ENCODE peak calls at places on chromosomes 6 and 20, in five cellular contexts. One of them, this sample, is unnamed.

GRCh38 chr20:59850018-59850641 is 83.3 kb downstream of the SYCP2 start:
- DNase-seq in mesendoderm: peak; percentile 46
- DNase-seq in NCI-H2081 treated with DMSO at 0.1 percent for 48 hours: no peak
- DNase-seq in stimulated activated CD8-positive, alpha-beta memory T cell treated with anti-CD3 and anti-CD28 coated beads, Interleukin-2, amount 100 ng/mL, for 1 hour: no peak
- DNase-seq in NCI-H1694 treated with DMSO at 0.1 percent for 48 hours: peak; percentile 7
- DNase-seq in this sample: no peak

GRCh38 chr6:135909737-135910387 is 58.4 kb downstream of the PDE7B start:
- DNase-seq in mesendoderm: peak; percentile 88
- DNase-seq in NCI-H2081 treated with DMSO at 0.1 percent for 48 hours: no peak
- DNase-seq in stimulated activated CD8-positive, alpha-beta memory T cell treated with anti-CD3 and anti-CD28 coated beads, Interleukin-2, amount 100 ng/mL, for 1 hour: peak; percentile 15
- DNase-seq in NCI-H1694 treated with DMSO at 0.1 percent for 48 hours: peak; percentile 28
- DNase-seq in this sample: peak; percentile 27

GRCh38 chr20:64145458-64146300 is 18.6 kb upstream of the MYT1 start:
- DNase-seq in mesendoderm: peak; percentile 21
- DNase-seq in NCI-H2081 treated with DMSO at 0.1 percent for 48 hours: no peak
- DNase-seq in stimulated activated CD8-positive, alpha-beta memory T cell treated with anti-CD3 and anti-CD28 coated beads, Interleukin-2, amount 100 ng/mL, for 1 hour: no peak
- DNase-seq in NCI-H1694 treated with DMSO at 0.1 percent for 48 hours: no peak
- DNase-seq in this sample: no peak

GRCh38 chr20:51750037-51750769 is 18.0 kb downstream of the ATP9A start:
- DNase-seq in mesendoderm: peak; percentile 50
- DNase-seq in NCI-H2081 treated with DMSO at 0.1 percent for 48 hours: no peak
- DNase-seq in stimulated activated CD8-positive, alpha-beta memory T cell treated with anti-CD3 and anti-CD28 coated beads, Interleukin-2, amount 100 ng/mL, for 1 hour: no peak
- DNase-seq in NCI-H1694 treated with DMSO at 0.1 percent for 48 hours: peak; percentile 25
- DNase-seq in this sample: no peak

GRCh38 chr20:63134201-63134612 is 81.7 kb downstream of the YTHDF1 start:
- DNase-seq in mesendoderm: peak; percentile 14
- DNase-seq in NCI-H2081 treated with DMSO at 0.1 percent for 48 hours: no peak
- DNase-seq in stimulated activated CD8-positive, alpha-beta memory T cell treated with anti-CD3 and anti-CD28 coated beads, Interleukin-2, amount 100 ng/mL, for 1 hour: no peak
- DNase-seq in NCI-H1694 treated with DMSO at 0.1 percent for 48 hours: no peak
- DNase-seq in this sample: no peak

GRCh38 chr6:2061880-2062279 is 183.5 kb downstream of the GMDS start:
- DNase-seq in mesendoderm: no peak
- DNase-seq in NCI-H2081 treated with DMSO at 0.1 percent for 48 hours: no peak
- DNase-seq in stimulated activated CD8-positive, alpha-beta memory T cell treated with anti-CD3 and anti-CD28 coated beads, Interleukin-2, amount 100 ng/mL, for 1 hour: no peak
- DNase-seq in NCI-H1694 treated with DMSO at 0.1 percent for 48 hours: no peak
- DNase-seq in this sample: no peak

GRCh38 chr20:63858393-63859165 is 2.7 kb upstream of the ABHD16B start:
- DNase-seq in mesendoderm: peak; percentile 86
- DNase-seq in NCI-H2081 treated with DMSO at 0.1 percent for 48 hours: no peak
- DNase-seq in stimulated activated CD8-positive, alpha-beta memory T cell treated with anti-CD3 and anti-CD28 coated beads, Interleukin-2, amount 100 ng/mL, for 1 hour: no peak
- DNase-seq in NCI-H1694 treated with DMSO at 0.1 percent for 48 hours: no peak
- DNase-seq in this sample: no peak

GRCh38 chr6:41638801-41639555 is 710 bp downstream of the MDFI start:
- DNase-seq in mesendoderm: peak; percentile 82
- DNase-seq in NCI-H2081 treated with DMSO at 0.1 percent for 48 hours: no peak
- DNase-seq in stimulated activated CD8-positive, alpha-beta memory T cell treated with anti-CD3 and anti-CD28 coated beads, Interleukin-2, amount 100 ng/mL, for 1 hour: no peak
- DNase-seq in NCI-H1694 treated with DMSO at 0.1 percent for 48 hours: no peak
- DNase-seq in this sample: no peak

GRCh38 chr6:41786451-41787218 is 859 bp upstream of the TOMM6 start:
- DNase-seq in mesendoderm: peak; percentile 84
- DNase-seq in NCI-H2081 treated with DMSO at 0.1 percent for 48 hours: no peak
- DNase-seq in stimulated activated CD8-positive, alpha-beta memory T cell treated with anti-CD3 and anti-CD28 coated beads, Interleukin-2, amount 100 ng/mL, for 1 hour: peak; percentile 76
- DNase-seq in NCI-H1694 treated with DMSO at 0.1 percent for 48 hours: peak; percentile 44
- DNase-seq in this sample: peak; percentile 83

GRCh38 chr6:45724511-45724910 is 291.1 kb downstream of the CLIC5 start:
- DNase-seq in mesendoderm: no peak
- DNase-seq in NCI-H2081 treated with DMSO at 0.1 percent for 48 hours: no peak
- DNase-seq in stimulated activated CD8-positive, alpha-beta memory T cell treated with anti-CD3 and anti-CD28 coated beads, Interleukin-2, amount 100 ng/mL, for 1 hour: no peak
- DNase-seq in NCI-H1694 treated with DMSO at 0.1 percent for 48 hours: no peak
- DNase-seq in this sample: no peak

GRCh38 chr6:2935566-2936291 is 32.6 kb upstream of the SERPINB9 start:
- DNase-seq in mesendoderm: no peak
- DNase-seq in NCI-H2081 treated with DMSO at 0.1 percent for 48 hours: no peak
- DNase-seq in stimulated activated CD8-positive, alpha-beta memory T cell treated with anti-CD3 and anti-CD28 coated beads, Interleukin-2, amount 100 ng/mL, for 1 hour: no peak
- DNase-seq in NCI-H1694 treated with DMSO at 0.1 percent for 48 hours: no peak
- DNase-seq in this sample: no peak